ENCODE peak calls at places on chromosomes 6 and 20, in seven cellular contexts. One of them, this sample, is unnamed.

GRCh38 chr6:11778648-11779307 is at the start of gene ADTRP:
- DNase-seq in stimulated activated CD8-positive, alpha-beta memory T cell treated with anti-CD3 and anti-CD28 coated beads, Interleukin-12 subunit alpha, Interleukin-12 subunit beta, amount 100 ng/mL, for 4 hours: no peak
- DNase-seq in HEK293T: no peak
- DNase-seq in NCI-H2081: no peak
- DNase-seq in NCI-H2107: no peak
- DNase-seq in hypothalamus: no peak
- DNase-seq in M059J: no peak
- DNase-seq in this sample: no peak

GRCh38 chr6:23111984-23112383 is 542.6 kb downstream of the HDGFL1 start:
- DNase-seq in stimulated activated CD8-positive, alpha-beta memory T cell treated with anti-CD3 and anti-CD28 coated beads, Interleukin-12 subunit alpha, Interleukin-12 subunit beta, amount 100 ng/mL, for 4 hours: no peak
- DNase-seq in HEK293T: no peak
- DNase-seq in NCI-H2081: no peak
- DNase-seq in NCI-H2107: no peak
- DNase-seq in hypothalamus: no peak
- DNase-seq in M059J: peak
- DNase-seq in this sample: no peak

GRCh38 chr20:1491281-1491840 is at the start of gene SIRPB2:
- DNase-seq in stimulated activated CD8-positive, alpha-beta memory T cell treated with anti-CD3 and anti-CD28 coated beads, Interleukin-12 subunit alpha, Interleukin-12 subunit beta, amount 100 ng/mL, for 4 hours: no peak
- DNase-seq in HEK293T: no peak
- DNase-seq in NCI-H2081: no peak
- DNase-seq in NCI-H2107: no peak
- DNase-seq in hypothalamus: no peak
- DNase-seq in M059J: no peak
- DNase-seq in this sample: no peak

GRCh38 chr6:69570126-69570525 is 226.7 kb downstream of the LMBRD1 start:
- DNase-seq in stimulated activated CD8-positive, alpha-beta memory T cell treated with anti-CD3 and anti-CD28 coated beads, Interleukin-12 subunit alpha, Interleukin-12 subunit beta, amount 100 ng/mL, for 4 hours: no peak
- DNase-seq in HEK293T: no peak
- DNase-seq in NCI-H2081: no peak
- DNase-seq in NCI-H2107: no peak
- DNase-seq in hypothalamus: no peak
- DNase-seq in M059J: no peak
- DNase-seq in this sample: no peak

GRCh38 chr6:149384464-149384863 is 15.6 kb upstream of the SUMO4 start:
- DNase-seq in stimulated activated CD8-positive, alpha-beta memory T cell treated with anti-CD3 and anti-CD28 coated beads, Interleukin-12 subunit alpha, Interleukin-12 subunit beta, amount 100 ng/mL, for 4 hours: no peak
- DNase-seq in HEK293T: no peak
- DNase-seq in NCI-H2081: no peak
- DNase-seq in NCI-H2107: no peak
- DNase-seq in hypothalamus: no peak
- DNase-seq in M059J: no peak
- DNase-seq in this sample: no peak

GRCh38 chr20:63219866-63220521 is 4.1 kb upstream of the YTHDF1 start:
- DNase-seq in stimulated activated CD8-positive, alpha-beta memory T cell treated with anti-CD3 and anti-CD28 coated beads, Interleukin-12 subunit alpha, Interleukin-12 subunit beta, amount 100 ng/mL, for 4 hours: no peak
- DNase-seq in HEK293T: no peak
- DNase-seq in NCI-H2081: no peak
- DNase-seq in NCI-H2107: no peak
- DNase-seq in hypothalamus: no peak
- DNase-seq in M059J: no peak
- DNase-seq in this sample: no peak

GRCh38 chr6:35897486-35897885 is 23.4 kb downstream of the SRPK1 start:
- DNase-seq in stimulated activated CD8-positive, alpha-beta memory T cell treated with anti-CD3 and anti-CD28 coated beads, Interleukin-12 subunit alpha, Interleukin-12 subunit beta, amount 100 ng/mL, for 4 hours: no peak
- DNase-seq in HEK293T: no peak
- DNase-seq in NCI-H2081: no peak
- DNase-seq in NCI-H2107: no peak
- DNase-seq in hypothalamus: no peak
- DNase-seq in M059J: no peak
- DNase-seq in this sample: no peak

GRCh38 chr6:53410508-53411258 is 61.9 kb upstream of the ELOVL5 start:
- DNase-seq in stimulated activated CD8-positive, alpha-beta memory T cell treated with anti-CD3 and anti-CD28 coated beads, Interleukin-12 subunit alpha, Interleukin-12 subunit beta, amount 100 ng/mL, for 4 hours: peak
- DNase-seq in HEK293T: peak
- DNase-seq in NCI-H2081: peak
- DNase-seq in NCI-H2107: no peak
- DNase-seq in hypothalamus: peak
- DNase-seq in M059J: peak
- DNase-seq in this sample: peak

GRCh38 chr6:40425192-40425919 is 161.8 kb downstream of the LRFN2 start:
- DNase-seq in stimulated activated CD8-positive, alpha-beta memory T cell treated with anti-CD3 and anti-CD28 coated beads, Interleukin-12 subunit alpha, Interleukin-12 subunit beta, amount 100 ng/mL, for 4 hours: no peak
- DNase-seq in HEK293T: no peak
- DNase-seq in NCI-H2081: peak
- DNase-seq in NCI-H2107: no peak
- DNase-seq in hypothalamus: no peak
- DNase-seq in M059J: no peak
- DNase-seq in this sample: no peak

GRCh38 chr6:43668151-43669028 is 19.2 kb downstream of the MRPS18A start:
- DNase-seq in stimulated activated CD8-positive, alpha-beta memory T cell treated with anti-CD3 and anti-CD28 coated beads, Interleukin-12 subunit alpha, Interleukin-12 subunit beta, amount 100 ng/mL, for 4 hours: no peak
- DNase-seq in HEK293T: peak
- DNase-seq in NCI-H2081: peak
- DNase-seq in NCI-H2107: peak
- DNase-seq in hypothalamus: no peak
- DNase-seq in M059J: peak
- DNase-seq in this sample: peak

GRCh38 chr6:118283759-118284158 is 264.3 kb upstream of the PLN start:
- DNase-seq in stimulated activated CD8-positive, alpha-beta memory T cell treated with anti-CD3 and anti-CD28 coated beads, Interleukin-12 subunit alpha, Interleukin-12 subunit beta, amount 100 ng/mL, for 4 hours: no peak
- DNase-seq in HEK293T: peak
- DNase-seq in NCI-H2081: peak
- DNase-seq in NCI-H2107: peak
- DNase-seq in hypothalamus: no peak
- DNase-seq in M059J: peak
- DNase-seq in this sample: peak

GRCh38 chr6:166957087-166957804 is 896 bp upstream of the RNASET2 start:
- DNase-seq in stimulated activated CD8-positive, alpha-beta memory T cell treated with anti-CD3 and anti-CD28 coated beads, Interleukin-12 subunit alpha, Interleukin-12 subunit beta, amount 100 ng/mL, for 4 hours: peak
- DNase-seq in HEK293T: no peak
- DNase-seq in NCI-H2081: no peak
- DNase-seq in NCI-H2107: no peak
- DNase-seq in hypothalamus: no peak
- DNase-seq in M059J: no peak
- DNase-seq in this sample: peak

GRCh38 chr6:3360727-3361045 is 96.2 kb downstream of the SLC22A23 start:
- DNase-seq in stimulated activated CD8-positive, alpha-beta memory T cell treated with anti-CD3 and anti-CD28 coated beads, Interleukin-12 subunit alpha, Interleukin-12 subunit beta, amount 100 ng/mL, for 4 hours: no peak
- DNase-seq in HEK293T: no peak
- DNase-seq in NCI-H2081: no peak
- DNase-seq in NCI-H2107: no peak
- DNase-seq in hypothalamus: no peak
- DNase-seq in M059J: no peak
- DNase-seq in this sample: no peak

GRCh38 chr6:13355043-13355945 is 27.0 kb upstream of the TBC1D7 start:
- DNase-seq in stimulated activated CD8-positive, alpha-beta memory T cell treated with anti-CD3 and anti-CD28 coated beads, Interleukin-12 subunit alpha, Interleukin-12 subunit beta, amount 100 ng/mL, for 4 hours: no peak
- DNase-seq in HEK293T: no peak
- DNase-seq in NCI-H2081: no peak
- DNase-seq in NCI-H2107: no peak
- DNase-seq in hypothalamus: no peak
- DNase-seq in M059J: peak
- DNase-seq in this sample: peak

GRCh38 chr6:137798846-137799245 is 68.2 kb upstream of the TNFAIP3 start:
- DNase-seq in stimulated activated CD8-positive, alpha-beta memory T cell treated with anti-CD3 and anti-CD28 coated beads, Interleukin-12 subunit alpha, Interleukin-12 subunit beta, amount 100 ng/mL, for 4 hours: no peak
- DNase-seq in HEK293T: no peak
- DNase-seq in NCI-H2081: no peak
- DNase-seq in NCI-H2107: no peak
- DNase-seq in hypothalamus: no peak
- DNase-seq in M059J: peak
- DNase-seq in this sample: peak

GRCh38 chr6:9532621-9533557 is 882.0 kb downstream of the TFAP2A start:
- DNase-seq in stimulated activated CD8-positive, alpha-beta memory T cell treated with anti-CD3 and anti-CD28 coated beads, Interleukin-12 subunit alpha, Interleukin-12 subunit beta, amount 100 ng/mL, for 4 hours: no peak
- DNase-seq in HEK293T: no peak
- DNase-seq in NCI-H2081: no peak
- DNase-seq in NCI-H2107: no peak
- DNase-seq in hypothalamus: no peak
- DNase-seq in M059J: peak
- DNase-seq in this sample: no peak

GRCh38 chr6:150719099-150719767 is 119.5 kb downstream of the PLEKHG1 start:
- DNase-seq in stimulated activated CD8-positive, alpha-beta memory T cell treated with anti-CD3 and anti-CD28 coated beads, Interleukin-12 subunit alpha, Interleukin-12 subunit beta, amount 100 ng/mL, for 4 hours: no peak
- DNase-seq in HEK293T: no peak
- DNase-seq in NCI-H2081: no peak
- DNase-seq in NCI-H2107: no peak
- DNase-seq in hypothalamus: no peak
- DNase-seq in M059J: no peak
- DNase-seq in this sample: no peak

This sample was measured in CD4-positive, alpha-beta memory T cell.